ENCODE peak calls at places on chromosomes 11 and 22, in four cellular contexts. M is WTC11, J is HepG2, V is A549. R is an unnamed sample.

GRCh38 chr22:44862981-44863860 is 110.8 kb downstream of the ARHGAP8 start:
- DNase-seq in V (no peak), M (peak), J (no peak), R (peak)

GRCh38 chr11:97361812-97362378 is 972.1 kb downstream of the JRKL start:
- DNase-seq in V (no peak), M (no peak), J (no peak), R (no peak)

GRCh38 chr11:76206327-76207081 is at the start of gene WNT11:
- DNase-seq in J (no peak), V (peak), M (peak), R (peak)

GRCh38 chr11:28606930-28607329 is 498.7 kb downstream of the METTL15 start:
- DNase-seq in J (no peak), V (no peak), M (peak), R (no peak)

GRCh38 chr22:38482662-38483308 is 14.9 kb downstream of the KDELR3 start:
- DNase-seq in M (no peak), V (no peak), J (no peak), R (no peak)

GRCh38 chr22:28980326-28980725 is 81.3 kb downstream of the C22orf31 start:
- DNase-seq in J (no peak), V (no peak), M (no peak), R (no peak)

GRCh38 chr11:33551051-33551450 is 149.6 kb downstream of the C11orf91 start:
- DNase-seq in M (no peak), V (no peak), J (no peak), R (no peak)

GRCh38 chr11:131654849-131655248 is 284.4 kb downstream of the NTM start:
- DNase-seq in J (no peak), V (no peak), M (no peak), R (no peak)

GRCh38 chr11:2762451-2762850 is 62.7 kb upstream of the KCNQ1OT1 start:
- DNase-seq in J (no peak), V (no peak), M (peak), R (no peak)

GRCh38 chr22:47463220-47463619 is 700.8 kb downstream of the TBC1D22A start:
- DNase-seq in V (no peak), J (no peak), M (no peak), R (no peak)

GRCh38 chr11:62854825-62855570 is 15.6 kb upstream of the WDR74 start:
- DNase-seq in J (no peak), V (no peak), M (no peak), R (peak)

GRCh38 chr11:59436169-59436568 is at the start of gene OR5A1:
- DNase-seq in J (no peak), M (no peak), V (no peak), R (no peak)

GRCh38 chr22:19641254-19641982 is 72.9 kb upstream of the SEPTIN5 start:
- DNase-seq in M (peak), V (peak), J (no peak), R (peak)

GRCh38 chr11:124837491-124837856 is 27.8 kb upstream of the ROBO3 start:
- DNase-seq in M (no peak), J (peak), V (peak), R (peak)
- TF ChIP-seq NR3C1 in M (no peak), J (no peak), V (no peak), R (no peak)

GRCh38 chr11:68674461-68674860 is 9.9 kb upstream of the GAL start:
- DNase-seq in V (no peak), M (no peak), J (no peak), R (no peak)

GRCh38 chr11:68669301-68670090 is 14.8 kb upstream of the GAL start:
- DNase-seq in M (no peak), V (no peak), J (no peak), R (no peak)

GRCh38 chr11:68673991-68674390 is 10.4 kb upstream of the GAL start:
- DNase-seq in V (no peak), J (no peak), M (no peak), R (no peak)

GRCh38 chr11:68670208-68670992 is 13.9 kb upstream of the GAL start:
- DNase-seq in M (peak), V (no peak), J (no peak), R (peak)

GRCh38 chr11:68673291-68673930 is 10.9 kb upstream of the GAL start:
- DNase-seq in M (no peak), J (no peak), V (no peak), R (no peak)
- TF ChIP-seq NR3C1 in M (no peak), J (no peak), V (no peak), R (no peak)

GRCh38 chr11:103894034-103894433 is 142.4 kb upstream of the DDI1 start:
- DNase-seq in J (no peak), V (no peak), M (no peak), R (no peak)
- TF ChIP-seq NR3C1 in J (no peak), V (no peak), M (no peak), R (no peak)

GRCh38 chr11:125552927-125553326 is 16.4 kb upstream of the EI24 start:
- DNase-seq in J (no peak), V (no peak), M (no peak), R (peak)
- TF ChIP-seq NR3C1 in J (no peak), V (no peak), M (no peak), R (no peak)

GRCh38 chr11:66218846-66219620 is 49.4 kb upstream of the RAB1B start:
- DNase-seq in J (no peak), M (no peak), V (no peak), R (no peak)
- TF ChIP-seq NR3C1 in J (no peak), M (no peak), V (no peak), R (no peak)

DNA sequence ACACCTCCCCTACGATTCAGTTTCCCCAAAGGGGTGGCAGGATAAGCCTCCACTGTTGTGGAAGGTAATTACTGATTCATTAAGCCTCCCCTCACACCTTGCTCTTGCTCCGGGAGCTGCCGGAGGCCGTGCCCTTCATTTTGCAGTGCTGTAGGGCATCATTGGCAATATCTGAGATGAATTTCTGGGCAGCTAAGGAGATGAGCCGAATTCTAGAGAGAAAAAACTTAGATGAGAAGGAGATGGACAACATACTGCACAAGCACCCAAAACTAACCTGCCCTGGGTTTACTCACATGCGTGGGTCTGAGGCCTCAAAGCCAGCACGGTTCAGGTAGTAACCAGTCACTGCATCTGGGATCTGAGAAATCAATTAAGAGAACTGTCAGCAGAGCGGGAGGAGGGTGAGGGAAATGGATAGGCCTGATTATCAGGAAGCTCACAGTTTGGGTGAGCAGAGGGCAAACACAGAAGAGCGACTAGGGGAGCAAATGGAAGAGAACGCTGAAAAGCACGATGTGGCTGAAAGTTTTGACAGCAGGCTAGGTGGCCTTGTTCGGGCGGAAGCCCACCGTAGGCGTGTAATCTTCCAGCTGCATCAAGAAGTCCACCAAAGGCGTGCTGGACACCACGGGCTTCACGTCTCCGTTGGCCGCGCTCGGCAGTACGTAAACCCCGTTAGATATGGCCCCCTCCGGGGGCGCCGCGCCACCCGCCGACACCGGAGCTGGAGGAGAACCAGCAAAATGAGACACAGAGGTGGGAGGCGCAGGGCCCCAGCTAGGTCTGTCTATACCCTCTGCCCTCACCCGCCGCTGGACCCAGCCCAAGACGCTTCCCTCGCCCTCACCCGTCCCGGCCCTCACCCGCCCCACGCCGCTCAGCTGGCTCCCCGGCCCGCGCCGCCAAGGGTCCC is 666 bp downstream of the TAF10 start:
- DNase-seq in M (peak), V (no peak), J (no peak), R (no peak)
- TF ChIP-seq NR3C1 in M (no peak), V (no peak), J (no peak), R (no peak)

GRCh38 chr22:30747493-30747892 is 52.8 kb downstream of the OSBP2 start:
- DNase-seq in V (no peak), J (no peak), M (no peak), R (peak)
- TF ChIP-seq NR3C1 in V (no peak), J (no peak), M (no peak), R (no peak)

GRCh38 chr11:96016978-96017502 is 93.1 kb upstream of the MTMR2 start:
- DNase-seq in J (no peak), V (no peak), M (no peak), R (no peak)

GRCh38 chr11:96014234-96014633 is 90.3 kb upstream of the MTMR2 start:
- DNase-seq in M (no peak), V (peak), J (peak), R (no peak)

GRCh38 chr11:96017872-96018271 is 94.0 kb upstream of the MTMR2 start:
- DNase-seq in M (no peak), J (no peak), V (no peak), R (no peak)

GRCh38 chr11:96013459-96014213 is 89.7 kb upstream of the MTMR2 start:
- DNase-seq in V (no peak), M (no peak), J (no peak), R (no peak)

DNA sequence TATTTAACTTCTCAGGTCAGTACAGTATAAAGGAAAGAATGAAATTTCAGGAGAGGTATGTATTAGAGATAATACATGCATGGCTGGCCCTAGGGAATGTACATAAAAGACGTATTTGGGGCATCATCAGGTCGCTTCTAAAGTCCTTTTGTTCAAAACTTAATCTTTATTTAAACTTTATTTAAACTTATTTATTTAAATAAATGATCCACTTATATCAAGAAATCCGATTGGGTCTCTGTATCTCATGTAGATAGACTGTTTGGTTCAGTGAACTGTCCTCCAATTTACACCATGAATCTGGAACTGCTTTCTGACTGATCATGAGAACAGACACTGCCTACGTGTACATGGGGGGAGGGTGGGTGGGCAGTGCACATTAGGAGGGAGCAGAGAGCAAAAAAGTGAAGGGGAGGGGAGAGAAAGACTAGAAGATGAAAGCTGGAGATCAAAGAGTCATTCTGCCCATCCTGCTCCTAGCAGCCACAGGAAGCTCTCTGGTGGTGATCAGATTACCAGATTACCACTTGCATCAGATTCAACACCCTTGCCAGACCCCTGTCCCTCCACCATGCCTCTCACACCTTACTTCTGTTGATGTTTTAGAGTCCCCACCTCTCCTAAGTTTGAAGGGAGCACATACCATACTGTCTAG is 92.1 kb upstream of the MTMR2 start:
- DNase-seq in V (no peak), M (no peak), J (peak), R (no peak)
- TF ChIP-seq NR3C1 in V (no peak), M (no peak), J (no peak), R (no peak)

DNA sequence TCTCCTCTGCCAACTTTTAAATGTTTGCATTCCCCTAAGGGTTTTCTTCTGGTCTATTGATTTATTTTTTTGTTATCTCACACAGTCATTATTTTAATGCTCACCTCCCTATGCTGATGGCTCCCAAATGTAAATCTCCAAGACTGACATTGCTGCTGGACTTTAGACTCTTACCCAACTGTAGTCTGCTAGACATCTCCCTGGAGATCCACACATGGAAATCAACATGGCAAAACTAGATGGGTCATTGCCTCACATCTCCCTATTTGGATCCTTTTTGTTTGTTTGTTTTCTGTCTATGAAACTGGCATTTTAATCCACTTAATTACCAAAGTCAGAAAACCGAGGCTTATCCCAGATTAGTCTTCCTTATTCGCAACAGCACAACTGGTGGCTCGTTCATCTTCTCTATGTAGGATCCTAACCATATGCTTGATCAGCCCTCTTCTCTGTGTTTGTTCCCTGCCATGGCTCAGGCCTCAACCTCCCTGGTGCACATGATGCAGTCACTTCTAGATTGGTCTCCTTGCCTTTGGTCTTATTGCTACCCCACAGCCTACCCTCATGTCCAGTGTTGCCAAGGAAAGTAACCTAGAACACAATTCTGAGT is 37.3 kb downstream of the SC5D start:
- DNase-seq in J (peak), V (no peak), M (no peak), R (no peak)
- TF ChIP-seq NR3C1 in J (no peak), V (no peak), M (no peak), R (no peak)